ENCODE peak calls at places on chromosomes 7 and 10, in nine cellular contexts. M is cardiac muscle cell; P is stimulated activated CD8-positive, alpha-beta memory T cell treated with anti-CD3 and anti-CD28 coated beads, Interleukin-4, amount 100 ng/mL, for 1 hour; V is NCI-H1092 treated with DMSO at 0.1 percent for 48 hours; K is OCI-LY7; N is T1000; G is HT-29; Y is H9; J is RWPE1. U is an unnamed sample.

GRCh38 chr10:49747303-49747646 is 14.8 kb downstream of the OGDHL start:
- DNase-seq in M (no peak), P (no peak), V (no peak), K (no peak), N (no peak), G (no peak), Y (peak; percentile 12), J (no peak), U (no peak)

GRCh38 chr10:69991151-69991550 is 61.5 kb upstream of the MACROH2A2 start:
- DNase-seq in M (no peak), P (no peak), V (no peak), K (no peak), N (no peak), G (no peak), Y (no peak), J (no peak), U (no peak)

GRCh38 chr7:91941450-91941849 is 788 bp downstream of the AKAP9 start:
- DNase-seq in M (peak; percentile 51), P (no peak), V (peak; percentile 64), K (peak; percentile 68), N (no peak), G (peak; percentile 59), Y (peak; percentile 31), J (peak; percentile 20), U (no peak)

GRCh38 chr7:130891254-130892094 is 157.5 kb upstream of the KLF14 start:
- DNase-seq in M (no peak), P (no peak), V (no peak), K (no peak), N (peak; percentile 43), G (no peak), Y (no peak), J (peak; percentile 53), U (no peak)

GRCh38 chr7:15720849-15721471 is 34.5 kb upstream of the MEOX2 start:
- DNase-seq in M (peak; percentile 20), P (no peak), V (peak; percentile 48), K (peak; percentile 22), N (no peak), G (peak; percentile 69), Y (no peak), J (no peak), U (no peak)

GRCh38 chr7:94580601-94581000 is 71.0 kb downstream of the CASD1 start:
- DNase-seq in M (no peak), P (no peak), V (no peak), K (no peak), N (no peak), G (peak; percentile 70), Y (no peak), J (peak; percentile 8), U (no peak)

GRCh38 chr7:117673839-117674238 is 194.0 kb downstream of the CFTR start:
- DNase-seq in M (peak; percentile 64), P (no peak), V (peak; percentile 88), K (peak; percentile 3), N (no peak), G (peak; percentile 91), Y (no peak), J (no peak), U (no peak)

GRCh38 chr10:85542936-85543730 is 823.5 kb downstream of the GRID1 start:
- DNase-seq in M (no peak), P (no peak), V (no peak), K (no peak), N (no peak), G (no peak), Y (no peak), J (no peak), U (no peak)

GRCh38 chr7:50362712-50363282 is 58.3 kb downstream of the IKZF1 start:
- DNase-seq in M (no peak), P (no peak), V (no peak), K (peak; percentile 28), N (no peak), G (no peak), Y (no peak), J (no peak), U (no peak)

GRCh38 chr7:16644624-16644986 is 949 bp downstream of the ANKMY2 start:
- DNase-seq in M (peak; percentile 51), P (peak; percentile 36), V (no peak), K (peak; percentile 55), N (peak; percentile 46), G (peak; percentile 55), Y (no peak), J (peak; percentile 30), U (no peak)

GRCh38 chr10:117071293-117072050 is 66.5 kb upstream of the SHTN1 start:
- DNase-seq in M (no peak), P (no peak), V (no peak), K (no peak), N (no peak), G (no peak), Y (no peak), J (no peak), U (no peak)

GRCh38 chr10:71178880-71179279 is 33.5 kb upstream of the UNC5B start:
- DNase-seq in M (no peak), P (no peak), V (no peak), K (no peak), N (no peak), G (no peak), Y (no peak), J (no peak), U (no peak)

GRCh38 chr7:130853503-130854279 is 119.7 kb upstream of the KLF14 start:
- DNase-seq in M (no peak), P (no peak), V (no peak), K (no peak), N (peak; percentile 42), G (peak; percentile 73), Y (no peak), J (peak; percentile 74), U (no peak)

U was measured in cerebellar nuclear complex.